ENCODE peak calls at places on chromosome 2, in six cellular contexts. One of them, this sample, is unnamed.
A peak's percentile ranks its signal among the peaks of the same experiment; 100 is the strongest.

GRCh38 chr2:166117491-166117890 is 10.3 kb downstream of the SCN1A start:
- DNase-seq in neural crest cell: no peak
- DNase-seq in CD8-positive, alpha-beta T cell: no peak
- DNase-seq in RWPE2: no peak
- DNase-seq in GM13977: no peak
- DNase-seq in AG04450: no peak
- DNase-seq in this sample: no peak

GRCh38 chr2:227033471-227034148 is 130.4 kb downstream of the COL4A4 start:
- DNase-seq in neural crest cell: peak; percentile 60
- DNase-seq in CD8-positive, alpha-beta T cell: no peak
- DNase-seq in RWPE2: no peak
- DNase-seq in GM13977: peak; percentile 53
- DNase-seq in AG04450: peak; percentile 6
- DNase-seq in this sample: peak; percentile 60

GRCh38 chr2:169258045-169258601 is 104.2 kb downstream of the LRP2 start:
- DNase-seq in neural crest cell: no peak
- DNase-seq in CD8-positive, alpha-beta T cell: no peak
- DNase-seq in RWPE2: no peak
- DNase-seq in GM13977: no peak
- DNase-seq in AG04450: no peak
- DNase-seq in this sample: no peak

GRCh38 chr2:29108225-29108624 is 7.0 kb upstream of the CLIP4 start:
- DNase-seq in neural crest cell: peak; percentile 14
- DNase-seq in CD8-positive, alpha-beta T cell: no peak
- DNase-seq in RWPE2: peak; percentile 87
- DNase-seq in GM13977: no peak
- DNase-seq in AG04450: peak; percentile 88
- DNase-seq in this sample: no peak

GRCh38 chr2:194002699-194003368 is 1654.2 kb upstream of the SLC39A10 start:
- DNase-seq in neural crest cell: no peak
- DNase-seq in CD8-positive, alpha-beta T cell: no peak
- DNase-seq in RWPE2: no peak
- DNase-seq in GM13977: no peak
- DNase-seq in AG04450: no peak
- DNase-seq in this sample: no peak

GRCh38 chr2:15733867-15734765 is 142.4 kb downstream of the DDX1 start:
- DNase-seq in neural crest cell: no peak
- DNase-seq in CD8-positive, alpha-beta T cell: no peak
- DNase-seq in RWPE2: no peak
- DNase-seq in GM13977: no peak
- DNase-seq in AG04450: no peak
- DNase-seq in this sample: no peak

GRCh38 chr2:157596992-157597681 is 31.5 kb downstream of the ACVR1C start:
- DNase-seq in neural crest cell: peak; percentile 39
- DNase-seq in CD8-positive, alpha-beta T cell: peak; percentile 62
- DNase-seq in RWPE2: no peak
- DNase-seq in GM13977: peak; percentile 45
- DNase-seq in AG04450: no peak
- DNase-seq in this sample: peak; percentile 50

GRCh38 chr2:69773201-69773600 is 31.3 kb downstream of the ANXA4 start:
- DNase-seq in neural crest cell: no peak
- DNase-seq in CD8-positive, alpha-beta T cell: no peak
- DNase-seq in RWPE2: no peak
- DNase-seq in GM13977: no peak
- DNase-seq in AG04450: no peak
- DNase-seq in this sample: no peak

GRCh38 chr2:241272722-241273551 is 42.5 kb downstream of the HDLBP start:
- DNase-seq in neural crest cell: peak; percentile 24
- DNase-seq in CD8-positive, alpha-beta T cell: peak; percentile 67
- DNase-seq in RWPE2: no peak
- DNase-seq in GM13977: peak; percentile 85
- DNase-seq in AG04450: peak; percentile 20
- DNase-seq in this sample: peak; percentile 83

GRCh38 chr2:67455219-67456142 is 58.3 kb downstream of the ETAA1 start:
- DNase-seq in neural crest cell: no peak
- DNase-seq in CD8-positive, alpha-beta T cell: no peak
- DNase-seq in RWPE2: no peak
- DNase-seq in GM13977: no peak
- DNase-seq in AG04450: no peak
- DNase-seq in this sample: no peak

GRCh38 chr2:127421871-127422618 is 3.8 kb downstream of the PROC start:
- DNase-seq in neural crest cell: no peak
- DNase-seq in CD8-positive, alpha-beta T cell: no peak
- DNase-seq in RWPE2: no peak
- DNase-seq in GM13977: no peak
- DNase-seq in AG04450: no peak
- DNase-seq in this sample: no peak

GRCh38 chr2:127423880-127424279 is 5.7 kb downstream of the PROC start:
- DNase-seq in neural crest cell: no peak
- DNase-seq in CD8-positive, alpha-beta T cell: no peak
- DNase-seq in RWPE2: no peak
- DNase-seq in GM13977: no peak
- DNase-seq in AG04450: no peak
- DNase-seq in this sample: no peak

GRCh38 chr2:127422631-127423475 is 4.6 kb downstream of the PROC start:
- DNase-seq in neural crest cell: no peak
- DNase-seq in CD8-positive, alpha-beta T cell: peak; percentile 27
- DNase-seq in RWPE2: no peak
- DNase-seq in GM13977: peak; percentile 49
- DNase-seq in AG04450: no peak
- DNase-seq in this sample: no peak

GRCh38 chr2:127424598-127425379 is 6.6 kb downstream of the PROC start:
- DNase-seq in neural crest cell: no peak
- DNase-seq in CD8-positive, alpha-beta T cell: no peak
- DNase-seq in RWPE2: no peak
- DNase-seq in GM13977: no peak
- DNase-seq in AG04450: no peak
- DNase-seq in this sample: no peak

DNA sequence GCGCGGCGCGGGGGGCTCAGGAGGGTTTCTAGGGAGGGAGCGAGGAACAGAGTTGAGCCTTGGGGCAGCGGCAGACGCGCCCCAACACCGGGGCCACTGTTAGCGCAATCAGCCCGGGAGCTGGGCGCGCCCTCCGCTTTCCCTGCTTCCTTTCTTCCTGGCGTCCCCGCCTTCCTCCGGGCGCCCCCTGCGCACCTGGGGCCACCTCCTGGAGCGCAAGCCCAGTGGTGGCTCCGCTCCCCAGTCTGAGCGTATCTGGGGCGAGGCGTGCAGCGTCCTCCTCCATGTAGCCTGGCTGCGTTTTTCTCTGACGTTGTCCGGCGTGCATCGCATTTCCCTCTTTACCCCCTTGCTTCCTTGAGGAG is 5.2 kb downstream of the PROC start:
- DNase-seq in neural crest cell: no peak
- DNase-seq in CD8-positive, alpha-beta T cell: no peak
- DNase-seq in RWPE2: no peak
- DNase-seq in GM13977: no peak
- DNase-seq in AG04450: no peak
- DNase-seq in this sample: no peak
- TF ChIP-seq CTCF in neural crest cell: no peak
- TF ChIP-seq CTCF in CD8-positive, alpha-beta T cell: no peak
- TF ChIP-seq CTCF in RWPE2: peak; percentile 13
- TF ChIP-seq CTCF in GM13977: no peak
- TF ChIP-seq CTCF in AG04450: no peak
- TF ChIP-seq CTCF in this sample: no peak

DNA sequence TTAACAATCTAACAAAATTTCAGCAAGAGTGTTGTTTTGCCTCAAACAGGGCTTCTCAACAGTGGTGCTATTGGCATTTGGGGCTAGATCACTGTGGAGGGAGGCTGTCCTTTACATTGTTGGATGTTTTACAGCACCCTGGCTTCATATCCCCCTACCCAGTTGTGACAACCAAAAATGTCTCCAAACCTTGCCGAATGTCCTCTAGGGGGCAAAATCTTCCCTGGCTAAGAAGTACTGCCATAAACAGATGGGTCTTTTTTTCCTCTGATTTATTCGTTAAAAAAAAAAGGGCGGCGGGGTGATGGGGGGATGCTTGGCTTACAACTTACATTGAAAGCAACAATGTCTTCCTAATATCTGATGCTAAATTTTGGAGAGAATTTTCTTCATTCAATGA is 207.6 kb upstream of the CCDC150 start:
- DNase-seq in neural crest cell: peak; percentile 25
- DNase-seq in CD8-positive, alpha-beta T cell: no peak
- DNase-seq in RWPE2: no peak
- DNase-seq in GM13977: no peak
- DNase-seq in AG04450: no peak
- DNase-seq in this sample: no peak
- TF ChIP-seq CTCF in neural crest cell: peak; percentile 63
- TF ChIP-seq CTCF in CD8-positive, alpha-beta T cell: no peak
- TF ChIP-seq CTCF in RWPE2: peak; percentile 42
- TF ChIP-seq CTCF in GM13977: no peak
- TF ChIP-seq CTCF in AG04450: peak; percentile 56
- TF ChIP-seq CTCF in this sample: no peak

DNA sequence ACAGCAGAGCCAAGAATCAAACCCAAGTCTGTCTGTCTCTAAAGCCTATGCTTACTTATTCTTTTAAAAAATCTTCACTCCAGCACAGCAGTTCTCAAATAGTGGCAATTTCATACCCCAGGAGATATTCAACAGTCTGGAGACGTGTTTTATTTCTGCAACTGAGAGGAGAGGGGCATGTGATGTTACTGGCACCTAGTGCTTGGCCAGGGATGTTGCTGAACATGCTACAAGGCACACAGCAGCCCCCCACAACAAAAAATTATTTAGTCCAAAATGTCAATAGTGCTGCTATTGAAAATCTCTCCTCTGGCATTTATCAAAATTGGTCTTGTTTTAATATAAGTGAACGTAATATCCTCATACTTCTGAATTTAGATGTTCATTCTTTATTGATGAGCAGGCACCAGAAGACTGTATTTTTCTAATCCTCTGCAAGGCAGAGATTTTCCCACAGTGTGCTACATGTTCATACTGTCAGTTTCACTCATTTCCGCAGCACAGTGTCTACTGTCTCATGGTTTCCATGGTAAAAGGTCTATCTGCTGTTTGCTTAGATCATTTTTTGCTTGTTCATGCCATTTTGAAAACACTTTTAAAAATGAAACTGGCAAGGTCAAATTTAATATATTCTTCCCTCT is 90.5 kb downstream of the LRATD1 start:
- DNase-seq in neural crest cell: no peak
- DNase-seq in CD8-positive, alpha-beta T cell: no peak
- DNase-seq in RWPE2: no peak
- DNase-seq in GM13977: no peak
- DNase-seq in AG04450: no peak
- DNase-seq in this sample: no peak
- TF ChIP-seq CTCF in neural crest cell: no peak
- TF ChIP-seq CTCF in CD8-positive, alpha-beta T cell: no peak
- TF ChIP-seq CTCF in RWPE2: no peak
- TF ChIP-seq CTCF in GM13977: no peak
- TF ChIP-seq CTCF in AG04450: peak; percentile 3
- TF ChIP-seq CTCF in this sample: no peak

DNA sequence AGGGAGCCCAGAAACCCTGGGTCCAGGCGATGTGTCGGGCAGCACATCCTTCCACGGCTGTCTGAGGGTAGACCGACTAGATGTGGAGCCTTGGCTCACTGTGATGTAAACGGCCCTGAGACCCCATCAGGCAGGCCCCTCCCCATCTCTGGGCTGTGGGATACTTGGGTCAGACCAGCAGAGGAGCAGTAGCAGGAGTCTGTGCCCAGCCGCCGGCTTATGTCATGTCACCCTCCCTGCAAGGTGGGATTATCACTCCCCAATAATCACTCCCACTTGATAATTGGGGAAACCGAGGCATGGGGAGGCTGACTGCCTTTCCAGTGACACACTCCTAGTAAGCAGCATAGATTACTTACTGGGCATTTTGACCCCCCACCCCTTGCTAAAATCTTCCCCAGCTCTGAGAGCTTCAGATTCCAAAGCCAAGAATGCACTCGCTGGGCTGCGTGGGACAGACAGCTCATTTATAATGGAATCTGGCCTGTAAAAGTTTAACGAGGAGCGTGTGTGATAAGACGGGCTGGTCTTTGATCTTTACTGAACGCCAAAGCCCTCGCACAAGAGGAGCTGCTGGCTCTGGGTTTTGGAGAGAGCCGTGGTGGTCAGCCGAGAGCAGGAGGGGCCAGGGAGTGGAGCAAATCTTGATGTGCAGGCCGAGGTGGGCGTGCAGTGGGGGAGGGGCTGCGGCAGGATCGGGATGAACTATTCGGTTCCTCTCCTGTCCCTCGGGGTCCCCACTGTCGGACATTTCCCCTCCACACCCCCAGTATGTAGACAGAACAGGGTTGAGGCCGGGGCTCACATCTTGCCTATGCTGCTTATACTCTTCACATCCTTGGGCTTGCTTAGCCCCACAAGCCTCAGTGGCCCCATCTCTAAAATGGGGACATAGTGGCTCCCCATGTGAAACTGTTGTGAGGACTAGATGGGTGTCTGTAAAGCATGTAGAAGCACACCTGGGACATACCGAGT is 200.0 kb downstream of the GLI2 start:
- DNase-seq in neural crest cell: no peak
- DNase-seq in CD8-positive, alpha-beta T cell: no peak
- DNase-seq in RWPE2: no peak
- DNase-seq in GM13977: no peak
- DNase-seq in AG04450: no peak
- DNase-seq in this sample: no peak
- TF ChIP-seq CTCF in neural crest cell: no peak
- TF ChIP-seq CTCF in CD8-positive, alpha-beta T cell: no peak
- TF ChIP-seq CTCF in RWPE2: no peak
- TF ChIP-seq CTCF in GM13977: no peak
- TF ChIP-seq CTCF in AG04450: no peak
- TF ChIP-seq CTCF in this sample: no peak

GRCh38 chr2:177211148-177211547 is 1.4 kb upstream of the HNRNPA3 start:
- DNase-seq in neural crest cell: no peak
- DNase-seq in CD8-positive, alpha-beta T cell: no peak
- DNase-seq in RWPE2: no peak
- DNase-seq in GM13977: no peak
- DNase-seq in AG04450: no peak
- DNase-seq in this sample: no peak

GRCh38 chr2:177217247-177217843 is 4.8 kb downstream of the HNRNPA3 start:
- DNase-seq in neural crest cell: no peak
- DNase-seq in CD8-positive, alpha-beta T cell: no peak
- DNase-seq in RWPE2: no peak
- DNase-seq in GM13977: no peak
- DNase-seq in AG04450: no peak
- DNase-seq in this sample: no peak

GRCh38 chr2:177212895-177213856 is 582 bp downstream of the HNRNPA3 start:
- DNase-seq in neural crest cell: peak; percentile 84
- DNase-seq in CD8-positive, alpha-beta T cell: peak; percentile 91
- DNase-seq in RWPE2: peak; percentile 96
- DNase-seq in GM13977: peak; percentile 91
- DNase-seq in AG04450: peak; percentile 83
- DNase-seq in this sample: peak; percentile 88

GRCh38 chr2:177211602-177212105 is 940 bp upstream of the HNRNPA3 start:
- DNase-seq in neural crest cell: no peak
- DNase-seq in CD8-positive, alpha-beta T cell: no peak
- DNase-seq in RWPE2: no peak
- DNase-seq in GM13977: no peak
- DNase-seq in AG04450: no peak
- DNase-seq in this sample: no peak

GRCh38 chr2:177212106-177212894 is at the start of gene HNRNPA3:
- DNase-seq in neural crest cell: peak; percentile 100
- DNase-seq in CD8-positive, alpha-beta T cell: peak; percentile 100
- DNase-seq in RWPE2: peak; percentile 97
- DNase-seq in GM13977: peak; percentile 99
- DNase-seq in AG04450: peak; percentile 97
- DNase-seq in this sample: peak; percentile 99
- TF ChIP-seq CTCF in neural crest cell: no peak
- TF ChIP-seq CTCF in CD8-positive, alpha-beta T cell: no peak
- TF ChIP-seq CTCF in RWPE2: no peak
- TF ChIP-seq CTCF in GM13977: peak; percentile 14
- TF ChIP-seq CTCF in AG04450: peak; percentile 26
- TF ChIP-seq CTCF in this sample: no peak

GRCh38 chr2:232875256-232876070 is 5.4 kb downstream of the SNORC start:
- DNase-seq in neural crest cell: no peak
- DNase-seq in CD8-positive, alpha-beta T cell: no peak
- DNase-seq in RWPE2: no peak
- DNase-seq in GM13977: peak; percentile 60
- DNase-seq in AG04450: no peak
- DNase-seq in this sample: no peak
- TF ChIP-seq CTCF in neural crest cell: no peak
- TF ChIP-seq CTCF in CD8-positive, alpha-beta T cell: no peak
- TF ChIP-seq CTCF in RWPE2: no peak
- TF ChIP-seq CTCF in GM13977: peak; percentile 29
- TF ChIP-seq CTCF in AG04450: no peak
- TF ChIP-seq CTCF in this sample: peak; percentile 33